ENCODE peak calls at places on chromosomes 3 and 15, in six cellular contexts. O is activated T-cell treated with anti-CD3 and anti-CD28 coated beads for 1 hour; S is activated naive CD8-positive, alpha-beta T cell treated with anti-CD3 and anti-CD28 coated beads for 36 hours; H is NCI-H524; T is T-helper 1 cell; I is COR-L47. K is an unnamed sample.

GRCh38 chr3:72891053-72891855 is 3.4 kb downstream of the GXYLT2 start:
- DNase-seq in O (no peak), S (no peak), H (peak; percentile 40), T (no peak), I (no peak), K (peak; percentile 6)

GRCh38 chr15:38253448-38253847 is 812 bp downstream of the SPRED1 start:
- DNase-seq in O (no peak), S (peak; percentile 5), H (peak; percentile 39), T (no peak), I (no peak), K (peak; percentile 16)

GRCh38 chr15:68619303-68619698 is 40.5 kb downstream of the CORO2B start:
- DNase-seq in O (no peak), S (no peak), H (peak; percentile 80), T (no peak), I (peak; percentile 81), K (no peak)

GRCh38 chr3:152430223-152431002 is 161.7 kb downstream of the MBNL1 start:
- DNase-seq in O (no peak), S (no peak), H (peak; percentile 85), T (no peak), I (no peak), K (no peak)

GRCh38 chr3:128133273-128133883 is 9.8 kb upstream of the RUVBL1 start:
- DNase-seq in O (no peak), S (peak; percentile 17), H (peak; percentile 66), T (peak; percentile 19), I (peak; percentile 60), K (peak; percentile 40)

GRCh38 chr15:65058394-65059368 is 9.1 kb downstream of the RASL12 start:
- DNase-seq in O (no peak), S (no peak), H (no peak), T (no peak), I (no peak), K (no peak)

GRCh38 chr15:25183581-25184330 is 229.0 kb downstream of the SNRPN start:
- DNase-seq in O (no peak), S (no peak), H (no peak), T (peak; percentile 2), I (no peak), K (no peak)

GRCh38 chr3:170258105-170258487 is 35.9 kb downstream of the PRKCI start:
- DNase-seq in O (no peak), S (no peak), H (no peak), T (no peak), I (no peak), K (no peak)

GRCh38 chr3:132290833-132291232 is 26.4 kb upstream of the ACP3 start:
- DNase-seq in O (no peak), S (no peak), H (no peak), T (no peak), I (no peak), K (no peak)

GRCh38 chr15:40873625-40874561 is at the start of gene RHOV:
- DNase-seq in O (peak; percentile 43), S (peak; percentile 67), H (peak; percentile 84), T (peak; percentile 28), I (peak; percentile 81), K (peak; percentile 54)

GRCh38 chr3:166029507-166029906 is 192.3 kb upstream of the BCHE start:
- DNase-seq in O (no peak), S (no peak), H (no peak), T (no peak), I (no peak), K (no peak)

GRCh38 chr3:152320201-152320617 is 51.5 kb downstream of the MBNL1 start:
- DNase-seq in O (no peak), S (no peak), H (no peak), T (no peak), I (peak; percentile 25), K (no peak)

GRCh38 chr3:29152379-29152778 is 128.5 kb upstream of the RBMS3 start:
- DNase-seq in O (no peak), S (no peak), H (peak; percentile 29), T (no peak), I (no peak), K (no peak)

GRCh38 chr3:52077376-52077775 is 21.0 kb upstream of the DUSP7 start:
- DNase-seq in O (no peak), S (no peak), H (no peak), T (no peak), I (no peak), K (no peak)

GRCh38 chr15:63332367-63333078 is 49.1 kb downstream of the CA12 start:
- DNase-seq in O (no peak), S (no peak), H (peak; percentile 18), T (no peak), I (no peak), K (no peak)

GRCh38 chr3:59820352-59820934 is 770.6 kb upstream of the CFAP20DC start:
- DNase-seq in O (no peak), S (no peak), H (no peak), T (no peak), I (no peak), K (no peak)

GRCh38 chr3:63960048-63960711 is 48.0 kb upstream of the SCAANT1 start:
- DNase-seq in O (no peak), S (no peak), H (peak; percentile 23), T (no peak), I (no peak), K (peak; percentile 48)

GRCh38 chr15:61764141-61764540 is 296.1 kb downstream of the VPS13C start:
- DNase-seq in O (no peak), S (no peak), H (no peak), T (no peak), I (no peak), K (no peak)

GRCh38 chr3:154919226-154919625 is 160.9 kb upstream of the MME start:
- DNase-seq in O (no peak), S (no peak), H (no peak), T (no peak), I (no peak), K (no peak)

GRCh38 chr3:58697552-58697951 is 31.0 kb upstream of the FAM3D start:
- DNase-seq in O (no peak), S (no peak), H (no peak), T (no peak), I (no peak), K (no peak)

GRCh38 chr3:86774082-86774691 is 216.8 kb downstream of the VGLL3 start:
- DNase-seq in O (no peak), S (no peak), H (peak; percentile 46), T (no peak), I (peak; percentile 4), K (peak; percentile 75)

GRCh38 chr3:153621988-153622387 is 460.0 kb downstream of the RAP2B start:
- DNase-seq in O (no peak), S (no peak), H (no peak), T (no peak), I (no peak), K (no peak)

GRCh38 chr3:150620002-150620689 is 17.0 kb downstream of the SELENOT start:
- DNase-seq in O (no peak), S (no peak), H (no peak), T (no peak), I (no peak), K (no peak)

GRCh38 chr3:52153389-52154096 is 680 bp downstream of the POC1A start:
- DNase-seq in O (no peak), S (peak; percentile 12), H (peak; percentile 14), T (no peak), I (peak; percentile 67), K (peak; percentile 67)

GRCh38 chr3:49906004-49906860 is 2.6 kb upstream of the MST1R start:
- DNase-seq in O (peak; percentile 30), S (peak; percentile 59), H (peak; percentile 63), T (no peak), I (peak; percentile 25), K (no peak)

GRCh38 chr3:142366434-142366833 is 81.4 kb downstream of the XRN1 start:
- DNase-seq in O (no peak), S (no peak), H (peak; percentile 50), T (no peak), I (peak; percentile 8), K (no peak)

GRCh38 chr3:195255571-195256501 is 15.1 kb downstream of the XXYLT1 start:
- DNase-seq in O (no peak), S (no peak), H (no peak), T (peak; percentile 6), I (no peak), K (no peak)

GRCh38 chr3:6799264-6799915 is 61.5 kb upstream of the GRM7 start:
- DNase-seq in O (no peak), S (peak; percentile 17), H (peak; percentile 49), T (no peak), I (no peak), K (peak; percentile 6)

GRCh38 chr3:114213669-114214541 is 23.5 kb downstream of the ZNF80 start:
- DNase-seq in O (peak; percentile 46), S (peak; percentile 79), H (no peak), T (peak; percentile 54), I (no peak), K (peak; percentile 25)

GRCh38 chr3:143529778-143530177 is 318.5 kb downstream of the SLC9A9 start:
- DNase-seq in O (no peak), S (no peak), H (no peak), T (no peak), I (no peak), K (no peak)

GRCh38 chr3:50160561-50160983 is 5.4 kb downstream of the SEMA3F start:
- DNase-seq in O (no peak), S (no peak), H (no peak), T (no peak), I (no peak), K (no peak)

GRCh38 chr15:101083336-101084045 is 164.3 kb downstream of the LRRK1 start:
- DNase-seq in O (no peak), S (no peak), H (no peak), T (no peak), I (no peak), K (no peak)

GRCh38 chr15:67833504-67834248 is 6.2 kb downstream of the RNU6-1 start:
- DNase-seq in O (no peak), S (no peak), H (peak; percentile 71), T (no peak), I (peak; percentile 50), K (peak; percentile 43)

GRCh38 chr3:143216709-143217182 is 97.2 kb downstream of the CHST2 start:
- DNase-seq in O (no peak), S (no peak), H (no peak), T (no peak), I (no peak), K (no peak)